ENCODE peak calls at places on chromosomes 2 and 18, in seven cellular contexts. U is T-helper 1 cell, K is HT-29, N is HS-5, F is cardiac septum, A is activated T-helper 1 cell treated with Interleukin-2 at 50 U/mL for 16 hours, E is activated T-cell treated with anti-CD3 and anti-CD28 coated beads for 1 hour. S is an unnamed sample.
A peak's percentile ranks its signal among the peaks of the same experiment; 100 is the strongest.

GRCh38 chr2:102208774-102209173 is 22.0 kb downstream of the IL1RL2 start:
- DNase-seq in U (no peak), K (peak; percentile 39), N (no peak), F (no peak), A (no peak), E (no peak), S (no peak)

GRCh38 chr2:239566162-239566994 is 165.6 kb upstream of the HDAC4 start:
- DNase-seq in U (no peak), K (no peak), N (no peak), F (peak; percentile 55), A (no peak), E (no peak), S (no peak)

GRCh38 chr18:56576826-56577573 is 61.4 kb downstream of the TXNL1 start:
- DNase-seq in U (no peak), K (no peak), N (no peak), F (peak; percentile 78), A (no peak), E (no peak), S (no peak)

GRCh38 chr2:12980817-12981216 is 264.1 kb downstream of the TRIB2 start:
- DNase-seq in U (no peak), K (no peak), N (no peak), F (no peak), A (no peak), E (no peak), S (no peak)

GRCh38 chr2:84435331-84436081 is 23.6 kb downstream of the SUCLG1 start:
- DNase-seq in U (no peak), K (no peak), N (no peak), F (no peak), A (no peak), E (no peak), S (no peak)

GRCh38 chr2:183868707-183869106 is 729.6 kb upstream of the ZNF804A start:
- DNase-seq in U (no peak), K (no peak), N (peak; percentile 23), F (no peak), A (no peak), E (no peak), S (no peak)

GRCh38 chr2:144156736-144157645 is 362.9 kb downstream of the ZEB2 start:
- DNase-seq in U (no peak), K (no peak), N (no peak), F (no peak), A (no peak), E (no peak), S (no peak)

GRCh38 chr2:60819155-60819862 is 62.1 kb upstream of the REL start:
- DNase-seq in U (peak; percentile 86), K (no peak), N (no peak), F (no peak), A (peak; percentile 77), E (peak; percentile 71), S (peak; percentile 57)

GRCh38 chr2:25044990-25045389 is 3.1 kb downstream of the EFR3B start:
- DNase-seq in U (no peak), K (no peak), N (no peak), F (peak; percentile 57), A (no peak), E (no peak), S (no peak)

GRCh38 chr2:37869756-37870155 is 55.3 kb upstream of the RMDN2 start:
- DNase-seq in U (no peak), K (no peak), N (peak; percentile 41), F (no peak), A (no peak), E (no peak), S (no peak)

GRCh38 chr2:172783091-172783898 is 47.6 kb downstream of the RAPGEF4 start:
- DNase-seq in U (no peak), K (peak; percentile 75), N (peak; percentile 98), F (no peak), A (no peak), E (no peak), S (no peak)

GRCh38 chr2:64467463-64467843 is 13.5 kb downstream of the LGALSL start:
- DNase-seq in U (no peak), K (no peak), N (no peak), F (peak; percentile 80), A (no peak), E (no peak), S (no peak)

GRCh38 chr18:72995558-72995957 is 127.8 kb upstream of the NETO1 start:
- DNase-seq in U (no peak), K (no peak), N (no peak), F (no peak), A (no peak), E (no peak), S (no peak)

GRCh38 chr18:1133541-1133940 is 228.9 kb downstream of the ADCYAP1 start:
- DNase-seq in U (no peak), K (peak; percentile 4), N (no peak), F (no peak), A (no peak), E (no peak), S (no peak)

GRCh38 chr18:57806891-57807280 is 3.8 kb upstream of the ATP8B1 start:
- DNase-seq in U (no peak), K (no peak), N (peak; percentile 76), F (no peak), A (no peak), E (no peak), S (peak; percentile 71)

GRCh38 chr18:2538844-2539243 is 32.5 kb downstream of the METTL4 start:
- DNase-seq in U (no peak), K (no peak), N (no peak), F (no peak), A (no peak), E (no peak), S (no peak)

GRCh38 chr2:184504252-184504651 is 94.1 kb upstream of the ZNF804A start:
- DNase-seq in U (no peak), K (no peak), N (no peak), F (no peak), A (no peak), E (no peak), S (no peak)

GRCh38 chr18:1018211-1018651 is 113.6 kb downstream of the ADCYAP1 start:
- DNase-seq in U (no peak), K (no peak), N (no peak), F (no peak), A (no peak), E (no peak), S (no peak)

GRCh38 chr18:10036479-10036878 is 122.7 kb downstream of the VAPA start:
- DNase-seq in U (no peak), K (no peak), N (no peak), F (no peak), A (no peak), E (no peak), S (no peak)

GRCh38 chr2:188701836-188702235 is 272.3 kb upstream of the COL3A1 start:
- DNase-seq in U (no peak), K (no peak), N (peak; percentile 43), F (no peak), A (no peak), E (no peak), S (no peak)

S was measured in right atrium auricular region.